ENCODE peak calls at places on chromosomes 4 and X, in ten cellular contexts. U is uterus, Y is fibroblast of the aortic adventitia, W is dorsolateral prefrontal cortex, Z is AG04450, A is sigmoid colon, D is lower leg skin, M is K562, L is upper lobe of right lung, J is GM12865. N is an unnamed sample.

GRCh38 chr4:69970071-69970470 is 4.5 kb upstream of the CSN2 start:
- DNase-seq in J (no peak), L (no peak), M (no peak), Y (no peak), Z (no peak), D (no peak), A (no peak), W (no peak), U (no peak), N (no peak)

GRCh38 chr4:16443504-16444088 is 217.3 kb upstream of the TAPT1 start:
- DNase-seq in W (no peak), M (peak), Z (peak), L (no peak), Y (peak), A (no peak), D (no peak), J (peak), U (no peak), N (no peak)

GRCh38 chr4:65791807-65792308 is 121.6 kb upstream of the EPHA5 start:
- DNase-seq in M (no peak), U (no peak), W (no peak), Y (peak), D (no peak), Z (no peak), J (no peak), A (no peak), L (no peak), N (no peak)

GRCh38 chr4:54482529-54482961 is 175.2 kb upstream of the KIT start:
- DNase-seq in Z (no peak), M (peak), L (no peak), J (no peak), D (no peak), U (no peak), A (no peak), Y (no peak), W (no peak), N (no peak)

GRCh38 chrX:12065251-12065650 is 73.0 kb upstream of the FRMPD4 start:
- DNase-seq in U (no peak), Z (no peak), Y (peak), D (no peak), A (no peak), L (no peak), W (peak), M (no peak), J (no peak), N (no peak)

GRCh38 chr4:173076903-173077629 is 91.5 kb upstream of the GALNT7 start:
- DNase-seq in A (no peak), Z (no peak), Y (no peak), L (no peak), J (no peak), D (no peak), M (no peak), W (no peak), U (no peak), N (no peak)

GRCh38 chrX:119343856-119344255 is 55.3 kb upstream of the SLC25A43 start:
- DNase-seq in A (no peak), Z (no peak), M (no peak), L (no peak), D (no peak), U (no peak), J (no peak), Y (no peak), W (no peak), N (no peak)

GRCh38 chrX:153913701-153914100 is 9.2 kb downstream of the AVPR2 start:
- DNase-seq in U (no peak), L (no peak), Z (no peak), M (no peak), A (no peak), W (no peak), Y (no peak), J (no peak), D (no peak), N (no peak)

GRCh38 chr4:142473218-142473959 is 372.7 kb downstream of the INPP4B start:
- DNase-seq in L (peak), A (peak), J (peak), W (no peak), Y (no peak), U (peak), M (no peak), D (peak), Z (no peak), N (no peak)

GRCh38 chr4:22190855-22191254 is 242.3 kb upstream of the KCNIP4 start:
- DNase-seq in L (no peak), A (no peak), Z (peak), W (no peak), U (no peak), J (no peak), Y (peak), D (no peak), M (no peak), N (no peak)

GRCh38 chr4:2691313-2691712 is 64.8 kb downstream of the TNIP2 start:
- DNase-seq in Y (no peak), W (no peak), M (no peak), J (no peak), A (no peak), U (no peak), D (peak), L (no peak), Z (no peak), N (no peak)

GRCh38 chr4:90183254-90183653 is 56.1 kb downstream of the CCSER1 start:
- DNase-seq in D (no peak), Z (no peak), U (no peak), Y (no peak), L (no peak), W (no peak), M (no peak), J (no peak), A (no peak), N (no peak)

GRCh38 chrX:1472975-1473374 is 20.3 kb upstream of the ASMTL start:
- DNase-seq in U (no peak), D (no peak), Y (no peak), L (no peak), A (no peak), Z (no peak), W (no peak), J (no peak), M (no peak), N (no peak)

GRCh38 chr4:92969650-92970370 is 666.0 kb downstream of the GRID2 start:
- DNase-seq in U (no peak), L (no peak), Y (peak), J (no peak), M (no peak), W (no peak), Z (peak), D (no peak), A (no peak), N (no peak)

GRCh38 chrX:11273544-11273943 is 19.7 kb upstream of the AMELX start:
- DNase-seq in A (no peak), L (no peak), Z (no peak), D (no peak), Y (no peak), U (no peak), J (no peak), W (no peak), M (no peak), N (no peak)

GRCh38 chrX:74613350-74614192 is 853 bp downstream of the RLIM start:
- DNase-seq in W (no peak), J (peak), D (no peak), A (no peak), L (no peak), Z (no peak), Y (peak), M (peak), U (no peak), N (no peak)

GRCh38 chrX:137033774-137034507 is at the start of gene GPR101:
- DNase-seq in W (no peak), Z (no peak), U (no peak), A (no peak), J (no peak), M (no peak), D (no peak), Y (no peak), L (no peak), N (no peak)

GRCh38 chrX:46653482-46653881 is 79.9 kb downstream of the CHST7 start:
- DNase-seq in Y (no peak), Z (no peak), M (no peak), A (no peak), D (no peak), J (no peak), L (no peak), U (no peak), W (no peak), N (peak)

GRCh38 chr4:47486306-47486705 is 1.2 kb downstream of the ATP10D start:
- DNase-seq in Y (peak), W (no peak), Z (no peak), M (no peak), D (no peak), L (no peak), U (no peak), A (no peak), J (no peak), N (no peak)

DNA sequence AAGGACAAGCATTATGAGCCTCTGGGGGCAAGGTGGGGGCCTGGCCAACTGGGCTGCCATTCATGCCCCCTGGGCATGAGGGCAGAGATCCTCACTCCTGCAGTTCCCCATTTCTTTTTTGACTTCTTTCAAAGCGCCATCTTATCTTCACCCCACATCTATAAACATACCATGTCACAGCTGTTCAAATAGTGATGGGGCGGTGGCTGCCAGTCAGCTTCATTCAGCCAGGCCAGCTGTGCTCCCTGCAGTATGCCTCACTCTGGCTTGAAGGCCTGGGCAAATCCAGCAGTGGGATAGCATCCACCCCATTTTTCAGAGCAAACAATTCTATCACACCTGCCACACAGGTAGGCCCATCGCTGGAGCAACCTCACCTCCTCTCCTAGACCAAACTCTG is 85.5 kb downstream of the NHSL2 start:
- DNase-seq in J (no peak), W (no peak), A (no peak), D (peak), M (no peak), U (no peak), L (no peak), Y (no peak), Z (no peak), N (no peak)
- TF ChIP-seq CTCF in J (no peak), W (no peak), A (no peak), D (no peak), M (no peak), U (no peak), L (no peak), Y (no peak), Z (no peak), N (no peak)

GRCh38 chr4:124104628-124105027 is 607.9 kb downstream of the ANKRD50 start:
- DNase-seq in L (no peak), W (no peak), Y (no peak), Z (no peak), J (no peak), U (no peak), M (no peak), A (no peak), D (no peak), N (no peak)
- H3K4me3 ChIP-seq in L (no peak), W (no peak), Y (no peak), Z (no peak), J (no peak), U (no peak), M (no peak), A (no peak), D (no peak), N (no peak)

DNA sequence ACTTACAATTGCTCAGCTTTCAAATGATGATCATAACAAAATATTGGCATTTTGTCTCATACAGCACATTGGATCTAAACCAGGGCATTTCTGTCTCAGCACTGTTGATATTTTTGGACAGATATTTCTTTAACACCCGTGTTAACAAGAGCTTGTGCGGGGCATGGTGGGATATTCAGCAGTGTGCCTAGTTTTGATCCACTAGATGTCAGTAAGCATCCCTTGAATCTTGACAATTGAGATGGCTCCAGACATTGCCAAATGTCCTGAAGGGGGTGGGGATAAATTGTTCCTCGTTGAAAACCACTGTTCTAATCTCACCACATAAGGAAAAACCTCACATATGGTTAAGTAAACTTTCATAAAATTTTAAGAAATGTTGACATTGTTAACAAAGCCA is 806.3 kb downstream of the STIM2 start:
- DNase-seq in A (no peak), D (no peak), Z (no peak), J (no peak), Y (no peak), M (no peak), U (no peak), W (no peak), L (no peak), N (no peak)
- TF ChIP-seq CTCF in A (no peak), D (no peak), Z (no peak), J (no peak), Y (no peak), M (no peak), U (no peak), W (peak), L (no peak), N (no peak)

DNA sequence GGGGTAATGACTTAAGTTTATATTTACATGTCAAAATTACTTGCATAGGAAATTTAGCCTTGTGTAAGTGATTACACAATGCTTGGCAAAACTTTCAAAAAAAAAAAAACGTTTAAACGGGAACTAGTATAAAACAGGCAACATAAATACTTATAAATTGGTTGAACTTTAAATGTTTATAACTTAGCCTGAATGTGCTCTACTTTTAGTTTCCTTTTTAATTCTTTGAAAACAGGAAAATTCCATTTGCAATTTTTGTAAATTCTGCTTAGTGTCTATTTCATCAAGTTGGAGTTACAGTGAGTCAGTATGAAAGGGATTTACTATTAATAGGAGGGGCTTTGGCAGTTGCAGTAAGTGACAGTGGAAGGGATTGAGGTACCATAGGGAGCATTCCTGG is 2.6 kb downstream of the STAG2 start:
- DNase-seq in M (no peak), Y (peak), W (no peak), D (no peak), U (no peak), Z (no peak), L (no peak), J (no peak), A (no peak), N (no peak)
- H3K4me3 ChIP-seq in M (peak), Y (no peak), W (peak), D (no peak), U (no peak), Z (peak), L (peak), J (peak), A (peak), N (peak)

DNA sequence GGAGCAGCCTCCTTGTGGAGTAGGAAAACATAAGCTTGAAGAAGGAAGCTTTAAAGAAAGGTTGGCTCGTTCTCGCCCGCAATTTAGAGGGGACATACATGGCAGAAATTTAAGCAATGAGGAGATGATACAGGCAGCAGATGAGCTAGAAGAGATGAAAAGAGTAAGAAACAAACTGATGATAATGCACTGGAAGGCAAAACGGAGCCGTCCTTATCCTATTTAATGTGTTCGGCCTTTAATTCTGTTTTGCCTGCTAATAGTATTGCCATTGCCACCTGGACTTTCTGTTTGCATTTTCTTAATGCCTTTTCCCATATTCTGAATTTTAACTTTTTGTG is 1.4 kb downstream of the TCEAL1 start:
- DNase-seq in U (no peak), A (no peak), Y (no peak), M (no peak), Z (no peak), W (no peak), L (no peak), J (no peak), D (no peak), N (no peak)
- TF ChIP-seq CTCF in U (no peak), A (no peak), Y (no peak), M (no peak), Z (no peak), W (no peak), L (no peak), J (no peak), D (no peak), N (no peak)

DNA sequence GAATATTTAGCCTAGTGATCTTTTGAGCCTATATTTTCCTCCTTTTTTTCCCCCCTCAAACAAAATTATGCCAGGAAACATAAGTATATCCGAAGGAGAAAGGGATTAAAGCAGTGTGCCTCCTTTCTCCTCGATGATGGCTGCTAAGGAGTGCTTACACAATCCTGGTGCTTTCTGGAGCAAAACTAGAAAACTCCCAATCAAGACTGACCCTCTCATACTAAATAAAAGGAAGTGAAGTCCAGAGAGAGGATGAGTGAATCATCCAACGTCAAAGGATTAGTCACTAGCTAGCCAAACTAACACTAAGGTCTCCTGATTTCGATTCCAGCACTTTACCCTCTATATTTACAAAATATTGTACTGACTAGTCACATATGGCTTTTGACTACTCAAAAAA is 146.8 kb downstream of the PPP3CA start:
- DNase-seq in M (no peak), A (no peak), D (no peak), L (no peak), Y (peak), J (no peak), U (no peak), W (no peak), Z (peak), N (no peak)
- H3K4me3 ChIP-seq in M (no peak), A (no peak), D (no peak), L (no peak), Y (no peak), J (no peak), U (no peak), W (no peak), Z (no peak), N (no peak)

N was measured in right lobe of liver.